ENCODE peak calls at places on chromosomes 2 and 18, in four cellular contexts. One of them, this sample, is unnamed.
A peak's percentile ranks its signal among the peaks of the same experiment; 100 is the strongest.

GRCh38 chr18:3283908-3284307 is 22.0 kb downstream of the MYL12B start:
- DNase-seq in A549: no peak
- DNase-seq in GM12878: no peak
- DNase-seq in HepG2: no peak
- DNase-seq in this sample: peak; percentile 83

GRCh38 chr2:234130734-234131133 is 80.2 kb downstream of the SPP2 start:
- DNase-seq in A549: no peak
- DNase-seq in GM12878: no peak
- DNase-seq in HepG2: no peak
- DNase-seq in this sample: no peak

GRCh38 chr2:168138369-168138768 is 109.0 kb downstream of the STK39 start:
- DNase-seq in A549: no peak
- DNase-seq in GM12878: no peak
- DNase-seq in HepG2: no peak
- DNase-seq in this sample: no peak

GRCh38 chr2:96148410-96149217 is 3.4 kb upstream of the DUSP2 start:
- DNase-seq in A549: peak; percentile 78
- DNase-seq in GM12878: peak; percentile 74
- DNase-seq in HepG2: no peak
- DNase-seq in this sample: peak; percentile 90

GRCh38 chr2:42908538-42909200 is 116.3 kb upstream of the HAAO start:
- DNase-seq in A549: no peak
- DNase-seq in GM12878: no peak
- DNase-seq in HepG2: no peak
- DNase-seq in this sample: no peak

GRCh38 chr2:53130441-53130943 is 637.1 kb upstream of the CHAC2 start:
- DNase-seq in A549: no peak
- DNase-seq in GM12878: no peak
- DNase-seq in HepG2: no peak
- DNase-seq in this sample: no peak

GRCh38 chr2:238106698-238107524 is 6.8 kb downstream of the ESPNL start:
- DNase-seq in A549: no peak
- DNase-seq in GM12878: no peak
- DNase-seq in HepG2: peak; percentile 52
- DNase-seq in this sample: peak; percentile 50

GRCh38 chr2:232075859-232076258 is 114.3 kb downstream of the DIS3L2 start:
- DNase-seq in A549: no peak
- DNase-seq in GM12878: no peak
- DNase-seq in HepG2: no peak
- DNase-seq in this sample: no peak

GRCh38 chr2:207516206-207516605 is 13.6 kb upstream of the CREB1 start:
- DNase-seq in A549: no peak
- DNase-seq in GM12878: no peak
- DNase-seq in HepG2: no peak
- DNase-seq in this sample: no peak

GRCh38 chr2:112877423-112877822 is 33.5 kb upstream of the IL37 start:
- DNase-seq in A549: no peak
- DNase-seq in GM12878: no peak
- DNase-seq in HepG2: no peak
- DNase-seq in this sample: no peak

GRCh38 chr2:235976956-235977355 is 191.2 kb downstream of the GBX2 start:
- DNase-seq in A549: no peak
- DNase-seq in GM12878: no peak
- DNase-seq in HepG2: no peak
- DNase-seq in this sample: no peak

GRCh38 chr18:70289351-70290330 is 796 bp downstream of the SOCS6 start:
- DNase-seq in A549: no peak
- DNase-seq in GM12878: no peak
- DNase-seq in HepG2: no peak
- DNase-seq in this sample: peak; percentile 85

DNA sequence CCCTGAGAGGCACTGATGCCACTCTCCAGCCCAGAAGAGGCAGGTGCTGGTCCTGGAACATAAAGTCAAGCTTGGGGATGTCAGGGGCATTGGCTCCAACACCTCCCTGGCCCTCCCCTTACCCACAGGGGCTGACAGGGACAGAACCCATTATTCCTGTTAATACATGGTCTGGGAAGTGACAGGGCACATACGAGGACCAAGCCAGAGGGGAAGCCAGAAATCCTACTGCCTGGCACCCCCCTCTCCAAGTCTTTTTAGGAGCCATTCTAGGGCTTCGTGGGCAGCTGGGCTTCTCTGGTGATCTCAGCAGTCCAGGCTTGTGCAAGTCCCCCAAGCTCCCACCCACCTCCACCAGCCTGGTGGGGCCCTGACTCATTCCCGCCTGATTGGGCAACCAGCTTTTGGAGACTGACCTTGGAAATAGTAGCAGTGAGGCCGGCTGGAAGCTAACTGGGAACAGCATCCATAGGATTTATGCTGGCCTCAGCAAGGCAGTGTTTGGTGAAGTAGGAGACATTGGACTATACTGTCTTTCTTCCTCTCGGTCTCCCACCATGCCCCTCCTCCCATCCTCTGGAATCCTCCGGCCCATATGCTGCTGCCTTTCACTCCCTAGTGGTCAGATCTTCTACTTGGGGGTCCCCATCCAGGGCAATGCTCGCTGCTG is 86.4 kb upstream of the HK2 start:
- DNase-seq in A549: no peak
- DNase-seq in GM12878: no peak
- DNase-seq in HepG2: peak; percentile 90
- DNase-seq in this sample: no peak
- TF ChIP-seq MAX in A549: no peak
- TF ChIP-seq MAX in GM12878: no peak
- TF ChIP-seq MAX in HepG2: peak; percentile 78
- TF ChIP-seq MAX in this sample: no peak

GRCh38 chr2:55111570-55112228 is 61.4 kb upstream of the RTN4 start:
- DNase-seq in A549: peak; percentile 84
- DNase-seq in GM12878: no peak
- DNase-seq in HepG2: peak; percentile 68
- DNase-seq in this sample: no peak
- TF ChIP-seq PBX3 in A549: no peak
- TF ChIP-seq PBX3 in GM12878: no peak
- TF ChIP-seq PBX3 in HepG2: no peak
- TF ChIP-seq PBX3 in this sample: peak; percentile 82

GRCh38 chr2:25273985-25274550 is 67.7 kb downstream of the DNMT3A start:
- DNase-seq in A549: no peak
- DNase-seq in GM12878: no peak
- DNase-seq in HepG2: no peak
- DNase-seq in this sample: no peak

GRCh38 chr2:25279091-25279651 is 62.6 kb downstream of the DNMT3A start:
- DNase-seq in A549: no peak
- DNase-seq in GM12878: peak; percentile 86
- DNase-seq in HepG2: no peak
- DNase-seq in this sample: no peak

GRCh38 chr2:25275575-25275965 is 66.2 kb downstream of the DNMT3A start:
- DNase-seq in A549: no peak
- DNase-seq in GM12878: no peak
- DNase-seq in HepG2: no peak
- DNase-seq in this sample: no peak

GRCh38 chr2:25274868-25275574 is 66.7 kb downstream of the DNMT3A start:
- DNase-seq in A549: no peak
- DNase-seq in GM12878: no peak
- DNase-seq in HepG2: no peak
- DNase-seq in this sample: no peak

DNA sequence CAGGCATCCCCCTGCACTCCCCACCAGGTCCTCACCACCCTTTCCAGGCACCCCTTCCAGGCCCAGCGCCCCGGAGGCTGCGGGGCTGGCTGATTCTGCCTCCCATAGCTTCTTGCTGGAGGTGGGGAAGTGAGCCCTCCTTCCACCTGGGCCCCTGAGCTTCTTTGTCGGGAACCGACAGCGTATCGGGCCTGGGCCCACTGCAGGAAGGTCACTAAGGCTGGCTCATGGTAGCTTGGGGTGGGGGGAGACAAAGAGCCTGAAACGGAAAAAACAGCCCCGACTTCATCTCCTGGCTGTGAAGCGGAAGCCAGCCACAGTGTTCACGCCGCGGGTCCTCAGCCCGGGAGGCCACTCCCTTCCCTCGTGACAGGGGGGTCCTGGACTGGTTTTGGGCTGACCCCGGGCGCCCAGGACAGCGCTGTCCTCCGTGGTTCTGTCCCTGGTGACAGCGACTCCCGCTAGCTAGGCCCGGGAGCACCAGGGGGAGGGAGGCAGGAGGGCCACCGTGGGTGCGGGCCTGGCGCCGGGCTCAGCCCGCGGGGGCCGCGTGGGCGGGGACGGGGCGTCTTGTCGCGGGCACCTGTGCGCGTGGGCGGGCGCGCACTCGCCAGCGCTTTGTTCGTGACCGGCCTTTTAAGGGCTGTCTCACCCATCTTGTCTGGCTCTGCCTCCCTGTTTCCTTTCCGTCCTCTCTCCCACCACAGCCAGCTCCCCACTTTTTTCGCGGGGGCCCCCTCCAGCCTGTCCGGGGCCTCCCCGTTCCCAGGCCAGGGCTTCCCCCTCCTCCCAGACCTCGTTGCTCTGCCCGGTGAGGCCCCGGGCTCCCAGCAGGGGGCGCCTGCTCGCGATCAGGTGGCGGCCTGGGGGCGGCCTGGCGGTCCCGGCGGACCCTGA is 64.9 kb downstream of the DNMT3A start:
- DNase-seq in A549: no peak
- DNase-seq in GM12878: no peak
- DNase-seq in HepG2: no peak
- DNase-seq in this sample: peak; percentile 86
- TF ChIP-seq MAX in A549: no peak
- TF ChIP-seq MAX in GM12878: no peak
- TF ChIP-seq MAX in HepG2: no peak
- TF ChIP-seq MAX in this sample: no peak

GRCh38 chr2:98606431-98606830 is 1.9 kb downstream of the COA5 start:
- DNase-seq in A549: no peak
- DNase-seq in GM12878: no peak
- DNase-seq in HepG2: no peak
- DNase-seq in this sample: no peak

GRCh38 chr2:98608118-98608961 is at the start of the genes COA5 and UNC50:
- DNase-seq in A549: peak; percentile 94
- DNase-seq in GM12878: peak; percentile 37
- DNase-seq in HepG2: peak; percentile 86
- DNase-seq in this sample: peak; percentile 98

GRCh38 chr2:98608962-98609604 is 694 bp downstream of the UNC50 start:
- DNase-seq in A549: peak; percentile 7
- DNase-seq in GM12878: no peak
- DNase-seq in HepG2: no peak
- DNase-seq in this sample: peak; percentile 71

GRCh38 chr2:98607741-98608117 is 583 bp downstream of the COA5 start:
- DNase-seq in A549: no peak
- DNase-seq in GM12878: no peak
- DNase-seq in HepG2: no peak
- DNase-seq in this sample: no peak

GRCh38 chr2:98607104-98607503 is 1.2 kb downstream of the COA5 start:
- DNase-seq in A549: no peak
- DNase-seq in GM12878: no peak
- DNase-seq in HepG2: no peak
- DNase-seq in this sample: no peak
- TF ChIP-seq PBX3 in A549: no peak
- TF ChIP-seq PBX3 in GM12878: no peak
- TF ChIP-seq PBX3 in HepG2: no peak
- TF ChIP-seq PBX3 in this sample: no peak

GRCh38 chr2:82839046-82839445 is 1620.0 kb downstream of the SUCLG1 start:
- DNase-seq in A549: no peak
- DNase-seq in GM12878: no peak
- DNase-seq in HepG2: no peak
- DNase-seq in this sample: no peak

GRCh38 chr2:82834893-82835292 is 1624.2 kb downstream of the SUCLG1 start:
- DNase-seq in A549: no peak
- DNase-seq in GM12878: no peak
- DNase-seq in HepG2: no peak
- DNase-seq in this sample: no peak

DNA sequence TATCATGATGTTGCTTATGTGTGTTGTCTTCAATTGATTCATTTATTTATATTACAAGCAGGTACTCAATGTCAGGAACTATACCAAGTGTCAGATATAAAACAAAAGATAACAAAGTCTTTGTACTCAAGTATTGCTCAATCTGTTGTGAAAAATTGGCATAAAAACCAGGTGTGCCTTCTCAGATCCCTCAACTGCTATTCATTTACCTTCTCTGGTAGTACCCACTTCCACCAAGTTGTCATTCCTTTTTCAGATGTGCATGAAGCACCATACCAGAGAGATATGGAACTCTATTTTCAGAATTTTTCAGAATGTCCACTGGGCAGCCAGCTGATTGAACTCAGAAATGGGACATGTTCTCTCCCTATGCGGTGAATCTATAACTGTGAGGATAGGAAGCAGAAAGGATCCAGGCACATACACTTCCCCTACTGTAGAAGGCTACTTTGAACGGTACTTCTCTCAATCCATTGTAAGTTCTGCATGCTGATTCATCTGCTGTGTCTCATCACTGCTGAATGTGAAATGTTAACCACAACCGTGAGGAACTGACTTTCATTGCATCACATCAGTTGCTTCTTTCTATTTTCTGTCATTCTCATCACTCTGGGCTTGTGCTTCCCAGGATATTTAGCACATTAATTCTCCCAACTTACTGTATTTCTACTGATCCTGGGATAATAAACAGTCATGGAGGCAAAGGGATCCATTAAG is 1621.3 kb downstream of the SUCLG1 start:
- DNase-seq in A549: peak; percentile 20
- DNase-seq in GM12878: no peak
- DNase-seq in HepG2: no peak
- DNase-seq in this sample: no peak
- TF ChIP-seq MAX in A549: no peak
- TF ChIP-seq MAX in GM12878: no peak
- TF ChIP-seq MAX in HepG2: no peak
- TF ChIP-seq MAX in this sample: no peak

DNA sequence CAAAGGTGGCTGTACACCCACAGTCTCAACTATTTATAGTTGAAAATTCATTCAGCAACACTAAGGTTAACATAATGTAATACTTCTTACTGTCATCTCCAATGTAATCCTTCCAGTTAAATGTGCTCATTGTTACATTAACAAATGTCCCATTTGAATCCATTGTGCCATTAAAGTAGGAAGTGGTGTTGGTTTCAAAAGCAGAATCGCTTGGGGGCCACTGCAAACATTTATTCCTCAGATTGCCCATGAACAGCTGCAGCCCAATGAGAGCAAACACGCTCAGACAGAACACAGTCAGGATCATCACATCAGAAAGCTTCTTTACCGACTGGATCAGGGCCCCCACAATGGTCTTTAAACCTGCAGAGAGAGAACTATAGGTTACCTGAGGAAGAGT is 41.4 kb downstream of the SCN3A start:
- DNase-seq in A549: no peak
- DNase-seq in GM12878: no peak
- DNase-seq in HepG2: no peak
- DNase-seq in this sample: no peak
- TF ChIP-seq PBX3 in A549: no peak
- TF ChIP-seq PBX3 in GM12878: no peak
- TF ChIP-seq PBX3 in HepG2: no peak
- TF ChIP-seq PBX3 in this sample: no peak

GRCh38 chr2:28340312-28341202 is 52.1 kb upstream of the FOSL2 start:
- DNase-seq in A549: no peak
- DNase-seq in GM12878: no peak
- DNase-seq in HepG2: no peak
- DNase-seq in this sample: peak; percentile 53

GRCh38 chr2:28343971-28344715 is 48.5 kb upstream of the FOSL2 start:
- DNase-seq in A549: no peak
- DNase-seq in GM12878: no peak
- DNase-seq in HepG2: no peak
- DNase-seq in this sample: no peak

GRCh38 chr2:28343184-28343942 is 49.3 kb upstream of the FOSL2 start:
- DNase-seq in A549: no peak
- DNase-seq in GM12878: no peak
- DNase-seq in HepG2: no peak
- DNase-seq in this sample: no peak

GRCh38 chr2:28341208-28341891 is 51.3 kb upstream of the FOSL2 start:
- DNase-seq in A549: no peak
- DNase-seq in GM12878: no peak
- DNase-seq in HepG2: no peak
- DNase-seq in this sample: no peak

GRCh38 chr2:28342081-28342967 is 50.3 kb upstream of the FOSL2 start:
- DNase-seq in A549: peak; percentile 66
- DNase-seq in GM12878: no peak
- DNase-seq in HepG2: peak; percentile 24
- DNase-seq in this sample: no peak
- TF ChIP-seq MAX in A549: no peak
- TF ChIP-seq MAX in GM12878: no peak
- TF ChIP-seq MAX in HepG2: no peak
- TF ChIP-seq MAX in this sample: no peak